ENCODE peak calls at places on chromosomes 5 and 9, in seven cellular contexts. F is mesendoderm; G is NAMALWA; D is CD8-positive, alpha-beta memory T cell; O is activated naive CD4-positive, alpha-beta T cell treated with anti-CD3 and anti-CD28 coated beads for 36 hours; Y is T-cell; N is naive thymus-derived CD8-positive, alpha-beta T cell. H is an unnamed sample.

GRCh38 chr5:72018158-72018803 is 89.0 kb upstream of the MAP1B start:
- DNase-seq in F (peak), G (peak), D (peak), O (peak), Y (peak), N (peak), H (no peak)

GRCh38 chr5:81164936-81165335 is 68.2 kb upstream of the CKMT2 start:
- DNase-seq in F (peak), G (no peak), D (no peak), O (no peak), Y (no peak), N (no peak), H (no peak)

GRCh38 chr5:158979749-158980521 is 119.8 kb downstream of the EBF1 start:
- DNase-seq in F (peak), G (no peak), D (no peak), O (no peak), Y (no peak), N (no peak), H (peak)

GRCh38 chr5:169070413-169070812 is 230.5 kb downstream of the SLIT3 start:
- DNase-seq in F (no peak), G (no peak), D (no peak), O (no peak), Y (no peak), N (no peak), H (no peak)

GRCh38 chr9:35051069-35051967 is 21.1 kb downstream of the VCP start:
- DNase-seq in F (peak), G (peak), D (no peak), O (peak), Y (peak), N (no peak), H (peak)

GRCh38 chr9:112032733-112033132 is 136.1 kb downstream of the UGCG start:
- DNase-seq in F (peak), G (no peak), D (no peak), O (no peak), Y (no peak), N (no peak), H (no peak)

GRCh38 chr9:20508242-20508641 is 114.1 kb downstream of the MLLT3 start:
- DNase-seq in F (peak), G (peak), D (no peak), O (no peak), Y (no peak), N (no peak), H (no peak)

GRCh38 chr5:174396541-174396940 is 327.8 kb upstream of the MSX2 start:
- DNase-seq in F (no peak), G (no peak), D (no peak), O (no peak), Y (no peak), N (no peak), H (no peak)

GRCh38 chr5:5221731-5222130 is 81.6 kb downstream of the ADAMTS16 start:
- DNase-seq in F (no peak), G (no peak), D (no peak), O (no peak), Y (no peak), N (no peak), H (no peak)

GRCh38 chr5:81156732-81157131 is 76.4 kb upstream of the CKMT2 start:
- DNase-seq in F (no peak), G (peak), D (no peak), O (no peak), Y (no peak), N (no peak), H (no peak)

GRCh38 chr9:136031741-136032638 is 63.1 kb downstream of the NACC2 start:
- DNase-seq in F (no peak), G (no peak), D (no peak), O (no peak), Y (no peak), N (no peak), H (no peak)

GRCh38 chr5:169701910-169702451 is 64.9 kb downstream of the DOCK2 start:
- DNase-seq in F (peak), G (no peak), D (no peak), O (no peak), Y (no peak), N (no peak), H (no peak)

GRCh38 chr9:136587145-136587943 is 41.5 kb upstream of the NOTCH1 start:
- DNase-seq in F (peak), G (no peak), D (no peak), O (no peak), Y (no peak), N (no peak), H (peak)

GRCh38 chr5:128535225-128535624 is 2.8 kb downstream of the FBN2 start:
- DNase-seq in F (no peak), G (no peak), D (no peak), O (no peak), Y (no peak), N (no peak), H (no peak)

GRCh38 chr5:136518814-136519213 is 153.5 kb upstream of the TRPC7 start:
- DNase-seq in F (no peak), G (no peak), D (no peak), O (no peak), Y (no peak), N (no peak), H (no peak)

GRCh38 chr5:29950416-29951145 is 1242.9 kb upstream of the CDH6 start:
- DNase-seq in F (no peak), G (no peak), D (no peak), O (no peak), Y (no peak), N (no peak), H (no peak)

GRCh38 chr9:70441622-70442021 is 27.2 kb upstream of the KLF9 start:
- DNase-seq in F (no peak), G (no peak), D (no peak), O (no peak), Y (no peak), N (no peak), H (no peak)

GRCh38 chr5:141100243-141100805 is at the start of gene PCDHB3:
- DNase-seq in F (peak), G (peak), D (no peak), O (peak), Y (no peak), N (no peak), H (no peak)

GRCh38 chr5:502325-503079 is 21.7 kb downstream of the SLC9A3 start:
- DNase-seq in F (peak), G (no peak), D (no peak), O (no peak), Y (no peak), N (no peak), H (no peak)

GRCh38 chr9:92206490-92206889 is 87.0 kb downstream of the IARS1 start:
- DNase-seq in F (no peak), G (peak), D (no peak), O (no peak), Y (no peak), N (no peak), H (no peak)

GRCh38 chr9:90124961-90125360 is 517.7 kb downstream of the DIRAS2 start:
- DNase-seq in F (peak), G (no peak), D (no peak), O (no peak), Y (no peak), N (no peak), H (no peak)

GRCh38 chr9:95772320-95773060 is 103.0 kb upstream of the ERCC6L2 start:
- DNase-seq in F (peak), G (no peak), D (no peak), O (no peak), Y (peak), N (peak), H (no peak)

GRCh38 chr5:95958308-95959014 is 3.2 kb downstream of the ELL2 start:
- DNase-seq in F (peak), G (no peak), D (no peak), O (no peak), Y (no peak), N (no peak), H (no peak)

GRCh38 chr9:105138306-105138801 is 106.1 kb upstream of the SLC44A1 start:
- DNase-seq in F (peak), G (no peak), D (no peak), O (no peak), Y (no peak), N (no peak), H (no peak)

GRCh38 chr9:124217839-124218437 is 39.8 kb upstream of the NEK6 start:
- DNase-seq in F (no peak), G (peak), D (no peak), O (no peak), Y (no peak), N (no peak), H (no peak)

GRCh38 chr5:74624501-74624900 is 16.0 kb downstream of the ENC1 start:
- DNase-seq in F (peak), G (no peak), D (no peak), O (no peak), Y (no peak), N (no peak), H (no peak)

GRCh38 chr9:89911721-89912604 is 307.2 kb downstream of the GADD45G start:
- DNase-seq in F (peak), G (no peak), D (no peak), O (no peak), Y (no peak), N (no peak), H (no peak)

GRCh38 chr5:2415678-2416077 is 335.8 kb downstream of the IRX2 start:
- DNase-seq in F (peak), G (peak), D (no peak), O (no peak), Y (no peak), N (no peak), H (no peak)